ENCODE peak calls at places on chromosomes 11 and 22, in five cellular contexts. P is breast epithelium, J is skeletal muscle cell, C is colonic mucosa, D is psoas muscle. R is an unnamed sample.
A peak's percentile ranks its signal among the peaks of the same experiment; 100 is the strongest.

GRCh38 chr11:66059966-66060680 is 8.0 kb downstream of the SF3B2 start:
- DNase-seq in J (no peak), P (no peak), D (no peak), C (no peak), R (no peak)

GRCh38 chr11:12397953-12398352 is 20.6 kb downstream of the PARVA start:
- DNase-seq in D (peak; percentile 57), C (no peak), J (peak; percentile 97), P (no peak), R (no peak)

GRCh38 chr11:15055620-15056356 is 17.6 kb upstream of the CALCB start:
- DNase-seq in P (no peak), D (no peak), J (no peak), C (no peak), R (no peak)

GRCh38 chr22:47622541-47622940 is 860.1 kb downstream of the TBC1D22A start:
- DNase-seq in D (no peak), P (no peak), J (no peak), C (no peak), R (no peak)

GRCh38 chr11:73469401-73469800 is 93.2 kb downstream of the RELT start:
- DNase-seq in J (no peak), D (no peak), C (no peak), P (peak; percentile 25), R (no peak)

GRCh38 chr11:94732617-94733292 is 35.4 kb upstream of the AMOTL1 start:
- DNase-seq in P (no peak), D (peak; percentile 69), J (peak; percentile 66), C (no peak), R (no peak)

GRCh38 chr11:1203505-1204271 is 19.2 kb upstream of the MUC5B start:
- DNase-seq in D (peak; percentile 51), C (peak; percentile 38), P (no peak), J (no peak), R (no peak)

GRCh38 chr11:57842873-57843272 is 81.3 kb downstream of the CTNND1 start:
- DNase-seq in D (no peak), C (no peak), P (no peak), J (no peak), R (no peak)

GRCh38 chr11:64164392-64165312 is 1.3 kb downstream of the MACROD1 start:
- DNase-seq in D (peak; percentile 89), C (peak; percentile 67), J (no peak), P (no peak), R (no peak)

GRCh38 chr11:111982019-111982464 is 43.2 kb upstream of the DLAT start:
- DNase-seq in J (no peak), P (peak; percentile 78), C (peak; percentile 90), D (no peak), R (no peak)

GRCh38 chr11:13638436-13638835 is 30.0 kb upstream of the FAR1 start:
- DNase-seq in P (no peak), J (no peak), D (no peak), C (no peak), R (no peak)

GRCh38 chr11:102135256-102135655 is 25.0 kb downstream of the YAP1 start:
- DNase-seq in J (no peak), D (no peak), P (no peak), C (no peak), R (no peak)

GRCh38 chr11:18927550-18928322 is 11.5 kb downstream of the MRGPRX1 start:
- DNase-seq in P (no peak), D (no peak), J (no peak), C (no peak), R (no peak)

GRCh38 chr11:117888140-117888561 is 11.7 kb upstream of the FXYD6 start:
- DNase-seq in C (no peak), J (no peak), P (no peak), D (peak; percentile 32), R (no peak)

GRCh38 chr22:42947211-42947990 is 67.5 kb downstream of the PACSIN2 start:
- DNase-seq in C (no peak), D (peak; percentile 82), J (no peak), P (peak; percentile 83), R (no peak)

GRCh38 chr11:71086687-71087258 is 165.6 kb downstream of the SHANK2 start:
- DNase-seq in D (no peak), C (peak; percentile 33), P (no peak), J (no peak), R (no peak)

GRCh38 chr11:76694664-76695063 is 24.1 kb upstream of the LRRC32 start:
- DNase-seq in P (no peak), D (no peak), C (no peak), J (peak; percentile 39), R (no peak)

GRCh38 chr11:92219476-92219875 is 5.1 kb upstream of the FAT3 start:
- DNase-seq in C (no peak), P (no peak), J (no peak), D (no peak), R (no peak)

GRCh38 chr22:19178659-19179471 is at the start of gene SLC25A1:
- DNase-seq in D (peak; percentile 95), P (peak; percentile 86), C (peak; percentile 94), J (peak; percentile 55), R (peak; percentile 75)
- H3K4me3 ChIP-seq in D (peak within 1 kb of the TSS; percentile 73), P (peak within 1 kb of the TSS; percentile 85), C (peak within 1 kb of the TSS; percentile 69), J (peak within 1 kb of the TSS; percentile 79), R (peak within 1 kb of the TSS; percentile 66)

GRCh38 chr22:36065775-36066544 is 37.3 kb upstream of the RBFOX2 start:
- DNase-seq in C (peak; percentile 87), J (peak; percentile 88), P (peak; percentile 86), D (peak; percentile 93), R (peak; percentile 53)
- H3K4me3 ChIP-seq in C (peak overlapping the region; percentile 36), J (peak overlapping the region; percentile 52), P (peak overlapping the region; percentile 57), D (peak overlapping the region; percentile 73), R (peak overlapping the region; percentile 61)

DNA sequence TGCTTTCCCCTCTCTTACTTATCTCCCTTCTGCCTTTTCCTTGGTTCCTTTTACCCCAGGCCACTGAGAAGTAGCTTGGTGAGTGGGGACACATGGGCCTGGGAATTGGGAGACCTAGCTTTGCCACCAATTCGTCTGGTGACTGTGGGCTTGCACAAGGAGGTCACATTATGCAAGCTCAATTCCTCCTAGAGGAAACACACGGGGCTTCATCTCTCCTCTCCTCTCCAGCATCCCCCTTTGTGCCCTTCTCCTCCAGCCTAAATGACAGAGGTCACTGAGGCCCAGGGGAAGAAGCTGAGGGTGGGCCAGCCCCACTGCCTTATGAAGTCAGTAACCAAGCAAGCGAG is 2.2 kb downstream of the CLCF1 start:
- DNase-seq in J (no peak), D (no peak), C (no peak), P (no peak), R (no peak)
- H3K4me3 ChIP-seq in J (peak overlapping the region; percentile 67), D (no peak overlapping the region), C (no peak overlapping the region), P (peak overlapping the region; percentile 75), R (peak overlapping the region; percentile 34)

GRCh38 chr11:106463154-106463553 is 385.7 kb downstream of the AASDHPPT start:
- DNase-seq in J (no peak), C (no peak), P (no peak), D (no peak), R (no peak)
- H3K4me3 ChIP-seq in J (no peak overlapping the region), C (no peak overlapping the region), P (no peak overlapping the region), D (no peak overlapping the region), R (no peak overlapping the region)

GRCh38 chr22:30803679-30804078 is 109.0 kb downstream of the OSBP2 start:
- DNase-seq in J (no peak), D (no peak), P (no peak), C (no peak), R (no peak)

GRCh38 chr22:30806391-30806861 is 111.8 kb downstream of the OSBP2 start:
- DNase-seq in C (no peak), P (no peak), J (no peak), D (no peak), R (no peak)

GRCh38 chr22:30801695-30802094 is 107.0 kb downstream of the OSBP2 start:
- DNase-seq in P (no peak), C (no peak), D (no peak), J (no peak), R (no peak)

GRCh38 chr22:30804626-30805025 is 110.0 kb downstream of the OSBP2 start:
- DNase-seq in C (no peak), J (no peak), D (no peak), P (no peak), R (no peak)

DNA sequence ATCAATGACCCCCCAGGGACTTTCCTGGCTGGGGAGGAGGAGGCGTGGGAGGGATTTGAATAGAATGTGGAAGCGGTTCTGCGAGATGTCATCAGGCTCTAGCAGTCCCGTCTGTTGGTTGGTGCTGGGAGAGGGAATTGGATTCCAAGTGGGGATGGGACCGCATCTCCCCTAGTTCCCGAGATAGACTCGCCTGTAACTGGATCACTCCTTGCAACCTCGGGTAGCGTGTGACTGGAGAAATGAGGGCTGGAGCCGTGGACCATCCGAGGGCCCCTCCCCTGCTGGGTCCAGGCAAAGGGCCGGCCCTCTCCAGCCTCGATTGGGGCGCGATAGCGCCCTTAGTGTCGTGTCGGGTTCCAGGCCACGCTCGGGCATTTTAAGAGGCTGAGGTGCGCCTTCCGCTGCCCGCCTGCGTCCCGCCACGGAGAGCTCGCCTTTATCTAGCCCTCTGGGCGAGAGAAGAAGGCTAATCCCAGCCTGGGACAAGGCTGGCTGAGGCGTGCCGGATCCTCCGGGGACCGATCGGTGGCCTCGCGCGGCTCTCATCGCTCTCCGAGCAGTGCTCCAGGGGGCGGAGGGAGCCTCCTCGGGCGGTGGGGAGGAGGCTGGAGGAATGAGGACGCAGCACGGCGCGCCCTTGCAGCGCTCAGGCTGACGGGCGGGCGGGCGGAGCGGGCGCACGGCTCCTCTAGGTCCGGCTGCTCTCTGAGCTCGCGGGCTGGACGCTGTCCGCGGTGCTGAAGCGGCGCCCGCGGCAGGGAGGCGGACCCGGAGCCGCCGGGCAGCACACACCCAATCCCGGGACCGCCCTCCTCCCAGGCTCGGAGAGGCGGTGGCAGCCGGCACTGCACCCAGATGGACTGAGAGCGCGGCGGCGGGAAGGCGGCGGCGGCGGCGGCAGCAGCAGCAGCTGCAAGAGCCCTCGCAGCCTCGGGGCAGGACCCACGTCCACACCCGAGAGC is 107.8 kb downstream of the OSBP2 start:
- DNase-seq in P (peak; percentile 57), J (peak; percentile 78), C (peak; percentile 81), D (peak; percentile 90), R (peak; percentile 3)
- H3K4me3 ChIP-seq in P (peak overlapping the region; percentile 16), J (peak overlapping the region; percentile 47), C (no peak overlapping the region), D (peak overlapping the region; percentile 47), R (no peak overlapping the region)

DNA sequence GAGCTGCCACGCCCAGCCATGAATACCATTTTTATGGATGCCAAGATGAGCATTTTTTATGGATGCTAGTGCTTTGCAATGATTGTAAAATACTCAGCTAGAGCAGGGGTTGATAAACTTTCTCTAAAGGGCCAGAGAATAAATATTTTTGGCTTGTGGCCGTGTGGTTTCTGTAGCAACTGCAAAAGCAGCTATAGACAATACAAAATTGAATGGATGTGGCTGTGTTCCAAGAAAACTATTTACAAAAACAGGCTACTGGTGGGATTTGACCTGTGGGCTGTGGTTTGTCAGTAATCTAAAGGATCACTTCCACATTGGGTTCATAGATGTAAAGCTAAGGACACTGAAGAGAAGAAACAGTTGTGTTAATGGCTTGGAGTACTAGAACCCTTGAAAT is 56.0 kb downstream of the COMMD9 start:
- DNase-seq in P (no peak), C (no peak), D (no peak), J (peak; percentile 33), R (no peak)
- H3K4me3 ChIP-seq in P (no peak overlapping the region), C (no peak overlapping the region), D (no peak overlapping the region), J (no peak overlapping the region), R (no peak overlapping the region)

GRCh38 chr22:17258015-17258827 is 39.0 kb upstream of the ADA2 start:
- DNase-seq in P (peak; percentile 49), J (peak; percentile 78), D (peak; percentile 88), C (peak; percentile 78), R (no peak)
- H3K4me3 ChIP-seq in P (peak overlapping the region; percentile 39), J (no peak overlapping the region), D (peak overlapping the region; percentile 50), C (no peak overlapping the region), R (peak overlapping the region; percentile 8)